ENCODE peak calls at places on chromosomes 6 and 20, in seven cellular contexts. S, L, J, V, T, E and R are unnamed samples. For H3K27me3, the result is how much of the 10 kb centered on the place peaks cover.

GRCh38 chr6:168355716-168356522 is 36.3 kb upstream of the DACT2 start:
- DNase-seq in V (no peak), J (peak), L (no peak), T (peak), S (no peak), E (peak), R (no peak)

GRCh38 chr6:9563996-9564395 is 850.9 kb downstream of the TFAP2A start:
- DNase-seq in T (no peak), V (no peak), J (no peak), L (no peak), E (peak), S (no peak), R (no peak)

GRCh38 chr6:97654674-97655073 is 371.7 kb upstream of the MMS22L start:
- DNase-seq in L (no peak), V (no peak), J (no peak), E (no peak), S (no peak), T (peak), R (no peak)

GRCh38 chr20:38111366-38112232 is 53.5 kb downstream of the TGM2 start:
- DNase-seq in T (no peak), E (no peak), V (no peak), J (no peak), S (no peak), L (no peak), R (no peak)

GRCh38 chr20:6940052-6940451 is 172.6 kb downstream of the BMP2 start:
- DNase-seq in L (no peak), S (no peak), T (peak), J (no peak), E (peak), V (no peak), R (no peak)

GRCh38 chr6:3592371-3592941 is 135.6 kb upstream of the SLC22A23 start:
- DNase-seq in S (peak), V (peak), J (no peak), E (peak), L (no peak), T (no peak), R (peak)

GRCh38 chr20:64080013-64080812 is at the start of gene OPRL1:
- DNase-seq in S (no peak), T (peak), L (no peak), E (peak), V (no peak), J (peak), R (no peak)

GRCh38 chr6:3326179-3326971 is 67.6 kb downstream of the PSMG4 start:
- DNase-seq in E (no peak), V (no peak), S (no peak), J (no peak), L (no peak), T (peak), R (no peak)

GRCh38 chr6:149915970-149916865 is 6.7 kb downstream of the RAET1G start:
- DNase-seq in V (no peak), L (peak), J (no peak), S (no peak), T (no peak), E (no peak), R (no peak)

GRCh38 chr20:25336561-25337422 is 53.8 kb downstream of the ABHD12 start:
- DNase-seq in V (no peak), L (no peak), S (no peak), E (peak), T (peak), J (no peak), R (no peak)

GRCh38 chr6:42984001-42984923 is at the start of gene PPP2R5D:
- DNase-seq in V (peak), S (peak), E (peak), T (peak), J (peak), L (peak), R (peak)

GRCh38 chr6:136643850-136644596 is 93.8 kb upstream of the MAP7 start:
- DNase-seq in S (peak), E (peak), V (peak), J (peak), T (peak), L (peak), R (peak)

GRCh38 chr6:167934426-167934864 is 63.0 kb upstream of the KIF25 start:
- DNase-seq in S (no peak), T (no peak), E (peak), L (no peak), J (peak), V (no peak), R (no peak)

GRCh38 chr6:138914701-138915100 is 73.4 kb downstream of the REPS1 start:
- DNase-seq in T (no peak), L (no peak), S (no peak), V (no peak), E (no peak), J (no peak), R (no peak)

GRCh38 chr20:62412194-62413024 is 5.3 kb upstream of the CABLES2 start:
- DNase-seq in V (no peak), S (no peak), E (no peak), L (no peak), T (no peak), J (no peak), R (no peak)

GRCh38 chr6:45378324-45378926 is 691 bp upstream of the SUPT3H start:
- DNase-seq in J (peak), L (no peak), T (no peak), S (peak), V (no peak), E (no peak), R (no peak)

GRCh38 chr6:119533603-119534279 is 184.2 kb upstream of the MAN1A1 start:
- DNase-seq in J (no peak), T (no peak), L (no peak), E (peak), V (no peak), S (peak), R (peak)

GRCh38 chr6:33132121-33132524 is 56.3 kb downstream of the HLA-DPB1 start:
- DNase-seq in L (no peak), E (peak), J (no peak), T (no peak), S (no peak), V (no peak), R (no peak)

GRCh38 chr6:32432050-32432450 is 7.6 kb upstream of the HLA-DRA start:
- DNase-seq in V (no peak), L (no peak), S (no peak), J (no peak), T (peak), E (peak), R (no peak)

GRCh38 chr6:42979523-42980177 is 669 bp upstream of the PEX6 start:
- DNase-seq in J (no peak), V (no peak), E (no peak), T (no peak), S (no peak), L (no peak), R (no peak)

GRCh38 chr20:61848851-61849250 is 216.8 kb downstream of the TAF4 start:
- DNase-seq in S (no peak), J (no peak), L (no peak), E (no peak), V (no peak), T (no peak), R (no peak)

GRCh38 chr20:49340161-49340966 is 62.5 kb upstream of the ZNFX1 start:
- DNase-seq in V (no peak), T (no peak), L (no peak), J (no peak), E (no peak), S (no peak), R (no peak)

GRCh38 chr20:34377072-34377847 is 14.2 kb downstream of the ITCH start:
- DNase-seq in T (no peak), E (no peak), L (no peak), S (no peak), V (no peak), J (no peak), R (no peak)

GRCh38 chr6:75084872-75085381 is 120.9 kb downstream of the COL12A1 start:
- DNase-seq in S (no peak), E (no peak), T (peak), V (no peak), L (no peak), J (peak), R (no peak)

GRCh38 chr6:35716798-35717197 is 20.0 kb upstream of the ARMC12 start:
- DNase-seq in T (peak), E (no peak), S (no peak), V (no peak), J (no peak), L (no peak), R (no peak)

GRCh38 chr6:106808758-106809157 is 165.8 kb downstream of the CD24 start:
- DNase-seq in E (no peak), J (no peak), S (no peak), V (no peak), T (no peak), L (no peak), R (no peak)

GRCh38 chr20:58264271-58264670 is 35.8 kb upstream of the ANKRD60 start:
- DNase-seq in S (no peak), V (no peak), T (no peak), L (no peak), J (no peak), E (no peak), R (no peak)

GRCh38 chr20:25389381-25389857 is 1.2 kb downstream of the ABHD12 start:
- DNase-seq in J (no peak), V (no peak), T (peak), E (peak), L (no peak), S (no peak), R (no peak)

GRCh38 chr6:149368065-149368464 is 32.0 kb upstream of the SUMO4 start:
- DNase-seq in T (no peak), S (no peak), J (no peak), V (no peak), E (no peak), L (no peak), R (no peak)

GRCh38 chr20:4601630-4602296 is 119.9 kb upstream of the PRND start:
- DNase-seq in S (no peak), E (no peak), J (no peak), V (no peak), L (no peak), T (no peak), R (peak)

GRCh38 chr20:47389867-47390347 is 33.4 kb upstream of the ZMYND8 start:
- DNase-seq in L (no peak), S (no peak), T (no peak), J (no peak), E (peak), V (no peak), R (no peak)

GRCh38 chr6:90411292-90411781 is 114.7 kb upstream of the BACH2 start:
- DNase-seq in L (peak), T (peak), J (no peak), E (no peak), V (no peak), S (no peak), R (no peak)

GRCh38 chr6:91057689-91058088 is 470.8 kb upstream of the MAP3K7 start:
- DNase-seq in E (no peak), V (no peak), S (no peak), J (no peak), L (no peak), T (no peak), R (no peak)

GRCh38 chr6:89409461-89410035 is 2.5 kb downstream of the RRAGD start:
- DNase-seq in T (peak), E (no peak), V (no peak), J (no peak), L (no peak), S (no peak), R (no peak)

GRCh38 chr6:88761237-88762031 is 202.0 kb downstream of the RNGTT start:
- DNase-seq in J (no peak), E (no peak), S (no peak), L (no peak), T (peak), V (no peak), R (no peak)

GRCh38 chr20:17722493-17723300 is 22.9 kb downstream of the BANF2 start:
- DNase-seq in E (no peak), V (no peak), T (no peak), S (no peak), L (no peak), J (no peak), R (no peak)

DNA sequence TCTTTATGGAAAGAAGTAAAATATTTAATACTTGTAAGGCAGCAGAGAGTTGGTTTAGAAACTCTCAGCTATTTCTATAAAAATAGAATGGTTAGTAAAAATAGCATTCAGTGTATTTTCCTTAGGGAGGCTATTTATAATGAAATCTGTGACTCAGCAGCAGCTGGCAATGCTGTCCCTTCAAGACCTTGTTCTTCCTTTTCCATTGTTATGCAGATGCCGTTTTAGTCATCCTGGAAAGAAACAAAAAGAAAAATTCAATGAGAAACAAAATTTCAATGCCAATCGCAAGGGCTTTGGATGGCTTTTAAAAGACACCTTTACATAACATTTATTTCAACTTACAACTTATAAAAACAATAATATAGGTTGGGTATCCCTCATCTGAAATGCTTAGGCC is 17.5 kb downstream of the MPC1 start:
- DNase-seq in V (no peak), L (no peak), E (peak), T (peak), S (no peak), J (no peak), R (no peak)
- H3K4me3 ChIP-seq in V (no peak), L (no peak), E (no peak), T (peak), S (no peak), J (no peak), R (no peak)

GRCh38 chr6:37799263-37799644 is 20.3 kb upstream of the ZFAND3 start:
- DNase-seq in T (no peak), V (no peak), L (no peak), J (no peak), E (no peak), S (no peak), R (no peak)
- TF ChIP-seq CTCF in T (no peak), V (no peak), L (no peak), J (no peak), E (no peak), S (no peak), R (no peak)

DNA sequence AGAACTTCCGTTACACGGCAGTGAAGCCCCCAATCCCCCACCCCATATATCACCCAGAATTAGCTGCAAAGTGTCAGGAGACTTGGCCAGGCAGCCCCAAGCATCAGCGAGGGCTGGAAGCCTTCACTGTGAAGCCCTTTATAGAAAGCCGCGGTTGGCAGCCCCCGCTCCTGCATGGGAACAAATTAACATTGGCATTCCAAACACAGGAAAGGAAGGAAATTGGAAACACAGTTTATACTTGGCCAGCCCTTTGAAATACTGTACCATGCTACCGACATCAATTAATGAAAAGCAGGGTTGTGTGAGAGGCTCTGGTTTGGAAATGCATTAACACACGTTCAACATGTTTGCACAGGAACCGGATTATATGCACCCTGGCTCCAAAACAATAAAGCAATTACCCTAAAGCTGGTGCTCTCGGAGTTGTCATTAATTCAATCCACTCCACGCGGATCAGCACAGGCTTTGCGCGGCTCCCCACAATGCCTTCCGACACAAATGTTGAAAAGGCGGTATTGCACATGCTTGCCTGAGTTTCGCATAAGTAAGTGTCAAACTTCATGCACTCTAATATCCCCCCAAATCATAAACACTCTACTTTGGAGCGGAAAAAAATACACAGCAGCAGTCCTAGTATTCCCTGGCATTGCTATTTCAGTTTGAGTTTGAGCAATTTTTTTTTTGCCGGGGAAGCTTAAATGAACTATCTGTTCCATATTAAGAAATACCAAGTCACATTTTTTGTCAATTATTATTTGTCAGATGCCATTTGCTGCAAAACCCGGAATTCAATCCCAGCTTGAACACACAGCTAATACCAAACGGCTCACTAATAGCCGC is 7.0 kb downstream of the BMP7 start:
- DNase-seq in E (no peak), S (no peak), J (no peak), T (peak), V (no peak), L (no peak), R (no peak)
- H3K27me3 ChIP-seq in E (under half), S (half or more), J (under half), T (under half), V (under half), L (under half), R (under half)

GRCh38 chr20:59646487-59646886 is 42.1 kb downstream of the PHACTR3 start:
- DNase-seq in L (no peak), V (no peak), E (no peak), J (no peak), T (no peak), S (no peak), R (no peak)

GRCh38 chr20:59643616-59644061 is 39.3 kb downstream of the PHACTR3 start:
- DNase-seq in J (no peak), L (no peak), T (no peak), S (no peak), V (no peak), E (no peak), R (no peak)

GRCh38 chr20:59645316-59645715 is 41.0 kb downstream of the PHACTR3 start:
- DNase-seq in V (no peak), E (no peak), S (no peak), T (no peak), J (no peak), L (no peak), R (no peak)

GRCh38 chr20:59645761-59646171 is 41.4 kb downstream of the PHACTR3 start:
- DNase-seq in V (no peak), E (no peak), S (no peak), J (no peak), L (no peak), T (no peak), R (no peak)

DNA sequence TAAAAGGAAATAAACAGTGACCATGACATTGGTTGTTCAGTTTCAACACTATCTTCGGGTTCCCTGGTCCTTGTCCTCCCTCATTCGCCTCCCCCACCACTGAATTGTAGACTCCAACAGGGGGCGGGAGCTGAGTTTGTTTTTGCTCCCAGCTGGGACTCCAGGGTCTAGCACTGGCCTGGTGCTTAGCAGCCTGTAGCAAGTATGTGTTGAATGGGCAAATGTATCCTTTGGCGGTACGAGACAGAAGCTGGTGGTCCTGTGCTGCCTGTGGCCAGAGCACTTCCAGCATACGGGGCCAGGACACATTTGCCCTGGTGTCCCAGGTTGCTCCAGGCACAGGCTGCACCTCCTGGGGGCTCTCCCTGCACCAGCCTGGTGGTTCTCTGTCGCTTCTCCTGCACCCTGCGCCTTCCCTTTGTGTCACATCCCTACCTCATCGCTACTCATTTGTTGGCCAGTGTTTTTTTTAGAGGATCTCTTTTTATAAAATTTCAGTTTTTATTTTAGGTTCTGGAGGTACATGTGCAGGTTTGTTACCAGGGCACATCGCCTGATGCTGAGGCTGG is 40.1 kb downstream of the PHACTR3 start:
- DNase-seq in J (no peak), V (no peak), E (no peak), S (no peak), L (no peak), T (no peak), R (no peak)
- H3K4me3 ChIP-seq in J (no peak), V (no peak), E (no peak), S (no peak), L (no peak), T (no peak), R (no peak)

DNA sequence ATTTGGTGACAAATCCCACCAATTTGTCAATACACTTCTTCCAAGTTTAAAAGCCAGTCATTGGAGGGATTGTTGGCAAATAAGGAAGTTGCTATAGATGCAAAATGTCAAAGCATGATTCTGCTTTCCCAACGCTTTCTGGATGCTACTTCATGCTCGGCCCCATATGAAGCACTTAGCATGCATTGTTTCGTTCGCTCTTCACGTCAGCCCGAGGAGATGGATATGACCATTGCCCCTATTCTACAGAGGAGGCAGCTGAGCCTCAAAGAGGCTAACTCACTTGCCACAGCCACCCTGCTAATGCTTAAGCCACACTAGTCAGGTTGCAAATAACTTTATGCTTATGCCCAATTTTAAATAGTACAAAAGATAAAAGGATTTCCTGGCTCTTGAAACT is 2.8 kb upstream of the NXT1 start:
- DNase-seq in L (no peak), J (no peak), T (no peak), E (no peak), V (no peak), S (no peak), R (no peak)
- TF ChIP-seq CTCF in L (no peak), J (no peak), T (no peak), E (no peak), V (no peak), S (no peak), R (no peak)

GRCh38 chr6:165664553-165665383 is 1.7 kb upstream of the PDE10A start:
- DNase-seq in E (peak), T (peak), L (no peak), V (no peak), S (no peak), J (no peak), R (no peak)
- H3K27me3 ChIP-seq in E (half or more), T (half or more), L (under half), V (under half), S (under half), J (under half), R (under half)

DNA sequence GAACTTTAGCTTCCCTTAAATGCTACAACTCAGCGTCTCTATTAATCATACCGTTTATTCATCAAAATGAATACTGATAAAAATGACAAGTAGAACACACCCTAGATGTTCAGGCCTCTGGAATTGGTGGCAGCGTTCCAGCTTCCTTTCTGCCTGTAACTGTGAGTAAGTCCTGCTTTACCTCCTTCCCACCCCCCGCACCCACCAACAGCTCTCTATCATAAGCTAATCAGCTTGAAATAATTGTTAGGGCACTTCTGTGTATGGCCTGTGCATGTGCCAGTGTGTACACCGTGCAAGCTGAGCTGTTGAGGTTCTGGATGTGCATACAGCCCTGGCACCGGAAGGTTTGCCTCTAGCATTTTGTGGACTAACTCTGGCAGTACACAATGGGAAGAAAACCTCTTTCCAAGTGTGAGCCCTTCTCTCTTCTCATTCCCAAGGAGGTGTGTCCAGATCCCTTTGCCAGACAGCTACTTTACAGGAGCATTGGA is 1.0 kb upstream of the ADGRG6 start:
- DNase-seq in L (no peak), J (peak), S (no peak), V (no peak), T (no peak), E (peak), R (no peak)
- H3K4me3 ChIP-seq in L (peak), J (peak), S (peak), V (peak), T (peak), E (peak), R (peak)